ENCODE peak calls at places on chromosomes 4 and X, in ten cellular contexts. I is DMS153, E is AG09309, S is heart left ventricle, Y is COR-L47, Z is NCI-H1105 treated with DMSO at 0.1 percent for 48 hours, O is occipital lobe, G is T-helper 2 cell, V is HT-29, D is neural progenitor cell. H is an unnamed sample.

GRCh38 chr4:129239088-129239487 is 143.1 kb downstream of the C4orf33 start:
- DNase-seq in I (no peak), V (no peak), E (no peak), D (no peak), O (no peak), G (no peak), Z (no peak), S (peak), Y (no peak), H (no peak)

GRCh38 chrX:39144965-39145364 is 343.7 kb downstream of the MID1IP1 start:
- DNase-seq in I (no peak), Z (no peak), Y (no peak), O (no peak), S (no peak), V (no peak), G (no peak), D (no peak), E (no peak), H (no peak)

GRCh38 chrX:13494562-13494961 is 74.8 kb upstream of the EGFL6 start:
- DNase-seq in V (no peak), G (no peak), Y (no peak), D (no peak), Z (no peak), I (no peak), S (no peak), E (no peak), O (no peak), H (no peak)

GRCh38 chrX:120562569-120562926 is 1.8 kb upstream of the CUL4B start:
- DNase-seq in E (no peak), D (no peak), O (no peak), Y (no peak), I (no peak), Z (no peak), G (no peak), V (no peak), S (no peak), H (no peak)

GRCh38 chr4:123819362-123820035 is 422.9 kb downstream of the SPRY1 start:
- DNase-seq in E (no peak), V (peak), Y (no peak), D (no peak), I (no peak), G (no peak), O (no peak), S (no peak), Z (no peak), H (no peak)

GRCh38 chrX:4830880-4831557 is 1117.6 kb upstream of the PRKX start:
- DNase-seq in Y (no peak), I (no peak), V (peak), E (no peak), G (no peak), S (no peak), Z (no peak), O (no peak), D (no peak), H (no peak)

GRCh38 chrX:125170459-125170858 is 149.2 kb upstream of the TEX13C start:
- DNase-seq in G (no peak), O (no peak), S (no peak), I (no peak), Y (no peak), D (no peak), Z (no peak), E (no peak), V (no peak), H (no peak)

GRCh38 chr4:7737752-7738457 is 201.8 kb downstream of the AFAP1 start:
- DNase-seq in E (no peak), Z (no peak), Y (no peak), D (no peak), O (no peak), I (no peak), S (no peak), V (no peak), G (no peak), H (no peak)

GRCh38 chr4:100898844-100899243 is 381.0 kb upstream of the EMCN start:
- DNase-seq in I (peak), Y (peak), Z (peak), G (no peak), E (no peak), O (no peak), D (no peak), V (no peak), S (no peak), H (no peak)

GRCh38 chr4:91243132-91243531 is 1060.6 kb upstream of the GRID2 start:
- DNase-seq in Y (no peak), Z (peak), S (peak), D (no peak), I (no peak), G (no peak), V (no peak), O (no peak), E (no peak), H (no peak)

GRCh38 chr4:472881-473574 is 25.9 kb downstream of the ZNF721 start:
- DNase-seq in Y (peak), O (no peak), Z (peak), I (no peak), S (no peak), G (no peak), V (no peak), D (peak), E (no peak), H (no peak)

GRCh38 chrX:117985241-117985640 is 131.4 kb downstream of the KLHL13 start:
- DNase-seq in S (no peak), V (peak), Y (no peak), G (no peak), O (no peak), Z (no peak), E (no peak), D (peak), I (no peak), H (no peak)

GRCh38 chrX:152905081-152905420 is 7.2 kb downstream of the ZNF185 start:
- DNase-seq in I (no peak), G (no peak), Y (no peak), D (no peak), V (no peak), O (no peak), E (no peak), Z (no peak), S (no peak), H (no peak)

GRCh38 chrX:103716967-103717366 is 6.3 kb downstream of the TMEM31 start:
- DNase-seq in D (no peak), E (peak), O (no peak), Z (no peak), I (no peak), S (no peak), G (no peak), V (peak), Y (no peak), H (no peak)

GRCh38 chr4:105399535-105400161 is 74.2 kb downstream of the PPA2 start:
- DNase-seq in G (no peak), Y (no peak), E (peak), I (no peak), Z (no peak), V (no peak), S (no peak), O (no peak), D (no peak), H (no peak)

GRCh38 chr4:113784497-113785254 is 23.1 kb upstream of the CAMK2D start:
- DNase-seq in O (no peak), Z (no peak), D (no peak), G (no peak), I (no peak), S (no peak), E (peak), V (no peak), Y (no peak), H (no peak)

GRCh38 chrX:33336783-33337182 is 125.4 kb upstream of the DMD start:
- DNase-seq in E (no peak), S (no peak), D (peak), I (peak), Z (no peak), O (no peak), Y (peak), G (no peak), V (peak), H (no peak)

GRCh38 chrX:49053223-49054072 is 5.4 kb upstream of the CCDC120 start:
- DNase-seq in D (peak), V (no peak), G (peak), Z (peak), O (no peak), S (peak), I (peak), Y (peak), E (no peak), H (peak)

GRCh38 chr4:169956441-169956840 is 69.8 kb downstream of the MFAP3L start:
- DNase-seq in O (no peak), S (no peak), I (no peak), Z (no peak), E (no peak), Y (no peak), V (no peak), D (peak), G (no peak), H (no peak)

GRCh38 chr4:4694812-4695211 is 153.0 kb upstream of the STX18 start:
- DNase-seq in Y (no peak), V (no peak), I (no peak), S (no peak), G (no peak), O (no peak), Z (no peak), E (no peak), D (no peak), H (no peak)

GRCh38 chrX:37353646-37354045 is 4.5 kb downstream of the PRRG1 start:
- DNase-seq in Y (no peak), E (no peak), O (no peak), I (no peak), D (no peak), Z (no peak), S (no peak), V (no peak), G (no peak), H (no peak)

GRCh38 chr4:174037049-174037448 is 246.4 kb downstream of the FBXO8 start:
- DNase-seq in Y (no peak), V (no peak), I (no peak), G (no peak), O (no peak), D (no peak), E (no peak), S (no peak), Z (peak), H (no peak)

GRCh38 chr4:128565565-128566186 is 243.8 kb upstream of the JADE1 start:
- DNase-seq in G (no peak), V (peak), Y (peak), E (no peak), I (no peak), O (no peak), D (peak), S (peak), Z (no peak), H (no peak)